ENCODE peak calls at places on chromosomes 3 and 15, in five cellular contexts. G is mesendoderm, D is fibroblast of lung, N is H9, C is OCI-LY7. A is an unnamed sample.

GRCh38 chr15:67070892-67071664 is 5.7 kb downstream of the SMAD3 start:
- DNase-seq in G (peak), D (no peak), N (no peak), C (no peak), A (no peak)

GRCh38 chr15:47384316-47384715 is 333.0 kb upstream of the SEMA6D start:
- DNase-seq in G (peak), D (peak), N (peak), C (no peak), A (no peak)

GRCh38 chr15:98856540-98856907 is 151.1 kb downstream of the PGPEP1L start:
- DNase-seq in G (no peak), D (peak), N (no peak), C (no peak), A (no peak)

GRCh38 chr3:36733162-36733696 is 31.1 kb downstream of the DCLK3 start:
- DNase-seq in G (peak), D (no peak), N (no peak), C (no peak), A (no peak)

GRCh38 chr15:69232144-69232543 is 66.6 kb upstream of the PAQR5 start:
- DNase-seq in G (no peak), D (peak), N (no peak), C (no peak), A (no peak)

GRCh38 chr3:38348903-38349302 is 2.3 kb downstream of the XYLB start:
- DNase-seq in G (no peak), D (no peak), N (no peak), C (no peak), A (no peak)

GRCh38 chr3:42012378-42012934 is 50.6 kb upstream of the ULK4 start:
- DNase-seq in G (no peak), D (no peak), N (no peak), C (peak), A (peak)

GRCh38 chr3:41974223-41974622 is 12.3 kb upstream of the ULK4 start:
- DNase-seq in G (no peak), D (no peak), N (no peak), C (no peak), A (no peak)

GRCh38 chr3:53318522-53318921 is 28.8 kb downstream of the DCP1A start:
- DNase-seq in G (no peak), D (peak), N (no peak), C (no peak), A (no peak)

GRCh38 chr3:175266993-175267960 is 408.1 kb downstream of the NAALADL2 start:
- DNase-seq in G (no peak), D (peak), N (no peak), C (no peak), A (no peak)

GRCh38 chr3:187997946-187998561 is 155.9 kb upstream of the LPP start:
- DNase-seq in G (no peak), D (no peak), N (no peak), C (no peak), A (no peak)

GRCh38 chr15:92226020-92226612 is 167.6 kb upstream of the ST8SIA2 start:
- DNase-seq in G (peak), D (no peak), N (peak), C (peak), A (peak)

GRCh38 chr15:58875343-58875742 is 58.1 kb downstream of the SLTM start:
- DNase-seq in G (no peak), D (no peak), N (no peak), C (no peak), A (no peak)

GRCh38 chr15:75229191-75230015 is 27.7 kb downstream of the C15orf39 start:
- DNase-seq in G (no peak), D (no peak), N (no peak), C (no peak), A (no peak)

GRCh38 chr3:129517516-129517915 is 10.9 kb upstream of the RHO start:
- DNase-seq in G (no peak), D (no peak), N (no peak), C (no peak), A (no peak)

GRCh38 chr3:62184559-62184958 is 188.8 kb downstream of the FEZF2 start:
- DNase-seq in G (peak), D (peak), N (no peak), C (no peak), A (no peak)

GRCh38 chr3:10364816-10365215 is 43.9 kb upstream of the SEC13 start:
- DNase-seq in G (no peak), D (no peak), N (no peak), C (no peak), A (no peak)

GRCh38 chr3:153443961-153444360 is 281.9 kb downstream of the RAP2B start:
- DNase-seq in G (peak), D (peak), N (no peak), C (peak), A (peak)

GRCh38 chr3:48000212-48000611 is 16.0 kb downstream of the MAP4 start:
- DNase-seq in G (no peak), D (no peak), N (no peak), C (no peak), A (no peak)

GRCh38 chr3:152331018-152331541 is 62.4 kb downstream of the MBNL1 start:
- DNase-seq in G (no peak), D (peak), N (no peak), C (no peak), A (no peak)

GRCh38 chr15:39685999-39686613 is 96.5 kb downstream of the FSIP1 start:
- DNase-seq in G (peak), D (peak), N (no peak), C (peak), A (peak)

GRCh38 chr3:138649134-138649533 is 40.6 kb downstream of the FAIM start:
- DNase-seq in G (no peak), D (no peak), N (no peak), C (no peak), A (no peak)

GRCh38 chr15:52093539-52094502 is 18.8 kb downstream of the BCL2L10 start:
- DNase-seq in G (no peak), D (peak), N (no peak), C (no peak), A (no peak)

GRCh38 chr3:169052465-169053302 is 610.8 kb downstream of the MECOM start:
- DNase-seq in G (no peak), D (no peak), N (no peak), C (no peak), A (no peak)

DNA sequence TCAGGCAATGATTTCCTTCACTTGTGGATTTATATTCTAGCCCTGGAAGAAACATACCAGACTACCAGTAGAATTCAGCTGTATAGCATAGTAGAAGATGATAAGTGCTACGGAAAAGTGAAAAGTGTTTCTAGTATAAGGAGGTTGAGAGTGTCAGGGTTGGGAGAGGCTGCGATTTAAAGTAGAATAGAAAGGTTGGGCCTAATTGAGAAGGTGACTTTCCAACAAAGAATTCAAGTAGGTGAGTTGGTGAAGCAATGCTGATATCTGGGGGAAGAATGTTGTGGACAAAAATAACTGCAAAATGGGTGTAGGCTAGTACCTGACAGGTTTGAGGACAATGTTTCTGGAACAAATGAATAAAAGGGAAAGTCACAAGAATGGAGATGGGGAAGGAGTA is 22.6 kb downstream of the TMEM207 start:
- DNase-seq in G (no peak), D (no peak), N (no peak), C (no peak), A (no peak)
- H3K4me2 ChIP-seq in G (no peak), D (no peak), N (no peak), C (no peak), A (no peak)

DNA sequence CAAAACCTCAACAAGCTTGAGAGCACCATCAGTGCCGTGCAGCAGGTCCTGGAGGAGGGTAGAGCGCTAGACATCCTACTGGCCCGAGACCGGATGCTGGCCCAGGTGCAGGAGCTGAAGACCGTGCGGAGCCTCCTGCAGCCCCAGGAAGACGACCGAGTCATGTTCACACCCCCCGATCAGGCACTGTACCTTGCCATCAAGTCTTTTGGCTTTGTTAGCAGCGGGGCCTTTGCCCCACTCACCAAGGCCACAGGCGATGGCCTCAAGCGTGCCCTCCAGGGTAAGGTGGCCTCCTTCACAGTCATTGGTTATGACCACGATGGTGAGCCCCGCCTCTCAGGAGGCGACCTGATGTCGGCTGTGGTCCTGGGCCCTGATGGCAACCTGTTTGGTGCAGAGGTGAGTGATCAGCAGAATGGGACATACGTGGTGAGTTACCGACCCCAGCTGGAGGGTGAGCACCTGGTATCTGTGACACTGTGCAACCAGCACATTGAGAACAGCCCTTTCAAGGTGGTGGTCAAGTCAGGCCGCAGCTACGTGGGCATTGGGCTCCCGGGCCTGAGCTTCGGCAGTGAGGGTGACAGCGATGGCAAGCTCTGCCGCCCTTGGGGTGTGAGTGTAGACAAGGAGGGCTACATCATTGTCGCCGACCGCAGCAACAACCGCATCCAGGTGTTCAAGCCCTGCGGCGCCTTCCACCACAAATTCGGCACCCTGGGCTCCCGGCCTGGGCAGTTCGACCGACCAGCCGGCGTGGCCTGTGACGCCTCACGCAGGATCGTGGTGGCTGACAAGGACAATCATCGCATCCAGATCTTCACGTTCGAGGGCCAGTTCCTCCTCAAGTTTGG is 60.8 kb upstream of the CCR4 start:
- DNase-seq in G (no peak), D (no peak), N (no peak), C (no peak), A (no peak)
- H3K4me2 ChIP-seq in G (no peak), D (no peak), N (no peak), C (no peak), A (no peak)

GRCh38 chr3:139827833-139828232 is 107.2 kb upstream of the CLSTN2 start:
- DNase-seq in G (no peak), D (no peak), N (no peak), C (no peak), A (no peak)
- H3K4me2 ChIP-seq in G (no peak), D (no peak), N (no peak), C (no peak), A (no peak)

GRCh38 chr3:184785856-184786255 is 26.1 kb upstream of the VPS8 start:
- DNase-seq in G (no peak), D (no peak), N (no peak), C (no peak), A (no peak)

GRCh38 chr3:184781801-184782200 is 30.2 kb upstream of the VPS8 start:
- DNase-seq in G (no peak), D (no peak), N (no peak), C (no peak), A (no peak)

GRCh38 chr3:184783309-184783708 is 28.7 kb upstream of the VPS8 start:
- DNase-seq in G (no peak), D (no peak), N (no peak), C (no peak), A (no peak)

GRCh38 chr3:184786271-184787010 is 25.5 kb upstream of the VPS8 start:
- DNase-seq in G (no peak), D (peak), N (no peak), C (no peak), A (no peak)

DNA sequence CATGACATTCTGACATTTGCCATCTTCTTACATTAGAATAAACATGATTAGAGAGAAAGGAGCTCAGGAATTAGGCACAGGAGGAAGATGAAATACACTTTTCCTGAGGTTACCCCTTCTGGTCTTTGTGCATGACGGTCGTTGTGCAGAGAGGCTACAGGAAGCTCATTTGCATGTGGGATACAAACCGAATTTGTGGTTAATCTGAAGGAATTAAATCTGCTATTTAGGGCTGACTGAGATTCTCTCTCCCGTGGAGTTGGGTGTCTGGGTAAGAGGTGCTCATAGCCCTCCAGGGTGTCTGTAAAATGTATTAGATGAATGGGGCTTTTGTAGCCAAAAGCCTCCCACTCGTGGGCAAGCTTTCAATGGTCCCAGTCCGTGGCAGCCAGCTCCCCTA is 26.9 kb upstream of the VPS8 start:
- DNase-seq in G (no peak), D (no peak), N (no peak), C (no peak), A (peak)
- H3K4me2 ChIP-seq in G (no peak), D (no peak), N (no peak), C (peak), A (peak)

GRCh38 chr15:81271761-81272644 is 51.9 kb downstream of the STARD5 start:
- DNase-seq in G (no peak), D (no peak), N (no peak), C (no peak), A (no peak)
- H3K4me2 ChIP-seq in G (no peak), D (no peak), N (no peak), C (no peak), A (no peak)

DNA sequence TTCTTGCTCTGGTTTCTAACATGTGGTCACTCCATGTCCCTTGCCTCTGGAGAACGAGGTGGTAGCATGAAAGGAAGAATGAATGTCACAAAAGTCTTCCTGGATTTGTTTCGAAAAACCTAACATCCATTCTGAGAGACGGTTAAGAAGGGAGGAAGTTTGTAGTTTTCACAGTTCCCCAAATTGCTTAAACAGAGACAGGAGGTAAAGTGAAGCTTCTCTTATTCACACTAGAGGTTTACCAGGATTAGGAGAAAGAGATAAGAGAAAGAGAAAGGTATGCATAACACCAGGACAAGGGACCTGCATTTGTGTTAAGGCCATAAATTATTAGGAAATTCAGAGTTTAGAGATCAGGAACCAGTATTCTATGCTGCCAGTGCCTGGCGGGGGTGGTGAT is 228.1 kb downstream of the CPNE4 start:
- DNase-seq in G (peak), D (no peak), N (no peak), C (no peak), A (no peak)
- H3K4me2 ChIP-seq in G (no peak), D (no peak), N (no peak), C (no peak), A (no peak)

GRCh38 chr3:46082021-46082420 is 54.7 kb upstream of the XCR1 start:
- DNase-seq in G (no peak), D (no peak), N (no peak), C (no peak), A (no peak)

GRCh38 chr3:46080124-46080991 is 53.1 kb upstream of the XCR1 start:
- DNase-seq in G (no peak), D (peak), N (no peak), C (no peak), A (no peak)

GRCh38 chr3:46083956-46084355 is 56.7 kb upstream of the XCR1 start:
- DNase-seq in G (peak), D (no peak), N (no peak), C (no peak), A (no peak)

GRCh38 chr3:46085421-46086082 is 58.3 kb upstream of the XCR1 start:
- DNase-seq in G (no peak), D (no peak), N (no peak), C (no peak), A (no peak)

GRCh38 chr3:46082849-46083248 is 55.6 kb upstream of the XCR1 start:
- DNase-seq in G (peak), D (no peak), N (no peak), C (no peak), A (no peak)
- H3K4me2 ChIP-seq in G (no peak), D (no peak), N (no peak), C (no peak), A (no peak)

GRCh38 chr3:141405025-141405424 is 36.7 kb downstream of the ZBTB38 start:
- DNase-seq in G (no peak), D (peak), N (no peak), C (no peak), A (no peak)

GRCh38 chr3:141407817-141408216 is 39.5 kb downstream of the ZBTB38 start:
- DNase-seq in G (no peak), D (no peak), N (no peak), C (no peak), A (no peak)

GRCh38 chr3:141407043-141407442 is 38.7 kb downstream of the ZBTB38 start:
- DNase-seq in G (no peak), D (peak), N (no peak), C (no peak), A (no peak)

GRCh38 chr3:141405581-141405980 is 37.3 kb downstream of the ZBTB38 start:
- DNase-seq in G (no peak), D (peak), N (no peak), C (no peak), A (no peak)

GRCh38 chr3:141406265-141406664 is 38.0 kb downstream of the ZBTB38 start:
- DNase-seq in G (no peak), D (no peak), N (no peak), C (no peak), A (no peak)
- H3K4me2 ChIP-seq in G (no peak), D (peak), N (no peak), C (no peak), A (no peak)

DNA sequence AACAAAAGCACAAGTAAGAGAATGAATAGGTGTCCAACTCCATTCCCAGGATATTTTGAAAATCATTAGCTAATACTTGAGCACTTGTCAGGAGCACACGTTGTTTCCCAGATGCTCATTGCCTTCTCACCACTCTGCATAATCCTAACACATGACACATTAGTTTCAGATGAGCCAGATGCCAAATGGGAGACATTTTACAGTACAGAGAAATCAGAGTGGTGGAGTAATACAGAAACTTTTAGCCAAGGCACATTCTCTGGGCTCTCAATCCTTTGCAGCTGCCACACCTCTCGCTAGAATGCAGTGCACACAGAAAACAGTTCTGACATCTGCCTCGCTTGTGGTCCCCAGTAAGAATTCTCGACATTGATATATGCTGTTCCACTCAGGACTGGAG is 76.6 kb downstream of the P3H2 start:
- DNase-seq in G (no peak), D (peak), N (no peak), C (no peak), A (no peak)
- H3K4me2 ChIP-seq in G (no peak), D (peak), N (no peak), C (no peak), A (no peak)

A was measured in Karpas-422.